ENCODE peak calls at places on chromosomes 5 and 9, in six cellular contexts. One of them, this sample, is unnamed.

GRCh38 chr9:121699271-121700164 is 48.1 kb downstream of the DAB2IP start:
- DNase-seq in SHP77: no peak
- DNase-seq in NCI-H774: peak; percentile 48
- DNase-seq in tibial artery: peak; percentile 65
- DNase-seq in EH: peak; percentile 74
- DNase-seq in erythroblast: no peak
- DNase-seq in this sample: peak; percentile 30

GRCh38 chr5:148884339-148885020 is 58.1 kb downstream of the ADRB2 start:
- DNase-seq in NCI-H774: no peak
- DNase-seq in tibial artery: no peak
- DNase-seq in EH: peak; percentile 12
- DNase-seq in SHP77: no peak
- DNase-seq in erythroblast: no peak
- DNase-seq in this sample: no peak

GRCh38 chr9:36842560-36843530 is 191.2 kb downstream of the PAX5 start:
- DNase-seq in SHP77: no peak
- DNase-seq in erythroblast: no peak
- DNase-seq in tibial artery: no peak
- DNase-seq in EH: no peak
- DNase-seq in NCI-H774: no peak
- DNase-seq in this sample: no peak

GRCh38 chr9:114594136-114594535 is 6.6 kb downstream of the ATP6V1G1 start:
- DNase-seq in tibial artery: no peak
- DNase-seq in erythroblast: no peak
- DNase-seq in NCI-H774: no peak
- DNase-seq in EH: no peak
- DNase-seq in SHP77: no peak
- DNase-seq in this sample: no peak

GRCh38 chr9:35727676-35728040 is 4.3 kb downstream of the TLN1 start:
- DNase-seq in EH: no peak
- DNase-seq in erythroblast: peak; percentile 82
- DNase-seq in NCI-H774: no peak
- DNase-seq in SHP77: no peak
- DNase-seq in tibial artery: no peak
- DNase-seq in this sample: no peak

GRCh38 chr5:20572560-20572959 is 584.6 kb upstream of the CDH18 start:
- DNase-seq in NCI-H774: no peak
- DNase-seq in erythroblast: no peak
- DNase-seq in EH: peak; percentile 0
- DNase-seq in tibial artery: no peak
- DNase-seq in SHP77: peak; percentile 21
- DNase-seq in this sample: no peak

GRCh38 chr5:171162602-171163001 is 146.4 kb upstream of the TLX3 start:
- DNase-seq in SHP77: no peak
- DNase-seq in erythroblast: peak; percentile 14
- DNase-seq in tibial artery: no peak
- DNase-seq in NCI-H774: peak; percentile 18
- DNase-seq in EH: peak; percentile 37
- DNase-seq in this sample: no peak

GRCh38 chr5:96875805-96876291 is 452 bp upstream of the ERAP2 start:
- DNase-seq in tibial artery: no peak
- DNase-seq in NCI-H774: no peak
- DNase-seq in erythroblast: peak; percentile 51
- DNase-seq in SHP77: no peak
- DNase-seq in EH: peak; percentile 26
- DNase-seq in this sample: no peak

GRCh38 chr9:3980771-3981170 is 319.1 kb downstream of the GLIS3 start:
- DNase-seq in erythroblast: no peak
- DNase-seq in NCI-H774: no peak
- DNase-seq in SHP77: no peak
- DNase-seq in tibial artery: no peak
- DNase-seq in EH: peak; percentile 36
- DNase-seq in this sample: no peak

GRCh38 chr5:76402251-76402879 is 720 bp upstream of the IQGAP2 start:
- DNase-seq in EH: no peak
- DNase-seq in SHP77: no peak
- DNase-seq in erythroblast: peak; percentile 94
- DNase-seq in tibial artery: peak; percentile 36
- DNase-seq in NCI-H774: no peak
- DNase-seq in this sample: no peak

GRCh38 chr9:14056235-14056930 is 257.6 kb downstream of the NFIB start:
- DNase-seq in SHP77: no peak
- DNase-seq in NCI-H774: no peak
- DNase-seq in EH: no peak
- DNase-seq in erythroblast: no peak
- DNase-seq in tibial artery: no peak
- DNase-seq in this sample: no peak

GRCh38 chr5:116739648-116740047 is 165.0 kb upstream of the SEMA6A start:
- DNase-seq in erythroblast: no peak
- DNase-seq in SHP77: no peak
- DNase-seq in tibial artery: no peak
- DNase-seq in NCI-H774: no peak
- DNase-seq in EH: no peak
- DNase-seq in this sample: no peak

GRCh38 chr5:112475747-112476435 is 56.8 kb upstream of the EPB41L4A start:
- DNase-seq in SHP77: no peak
- DNase-seq in erythroblast: no peak
- DNase-seq in EH: no peak
- DNase-seq in tibial artery: no peak
- DNase-seq in NCI-H774: no peak
- DNase-seq in this sample: no peak

GRCh38 chr5:137491121-137491520 is 8.0 kb downstream of the SPOCK1 start:
- DNase-seq in NCI-H774: no peak
- DNase-seq in erythroblast: no peak
- DNase-seq in EH: peak; percentile 30
- DNase-seq in SHP77: no peak
- DNase-seq in tibial artery: no peak
- DNase-seq in this sample: no peak

GRCh38 chr9:29830815-29831214 is 2257.5 kb upstream of the C9orf72 start:
- DNase-seq in EH: no peak
- DNase-seq in erythroblast: peak; percentile 3
- DNase-seq in tibial artery: no peak
- DNase-seq in SHP77: peak; percentile 11
- DNase-seq in NCI-H774: no peak
- DNase-seq in this sample: no peak

GRCh38 chr5:92283521-92283920 is 900.4 kb upstream of the ARRDC3 start:
- DNase-seq in erythroblast: no peak
- DNase-seq in SHP77: no peak
- DNase-seq in EH: no peak
- DNase-seq in NCI-H774: no peak
- DNase-seq in tibial artery: no peak
- DNase-seq in this sample: no peak

GRCh38 chr5:79346420-79346824 is 110.5 kb downstream of the JMY start:
- DNase-seq in tibial artery: no peak
- DNase-seq in NCI-H774: no peak
- DNase-seq in erythroblast: peak; percentile 22
- DNase-seq in SHP77: no peak
- DNase-seq in EH: peak; percentile 84
- DNase-seq in this sample: no peak

GRCh38 chr5:73519531-73520283 is 21.5 kb downstream of the BTF3 start:
- DNase-seq in SHP77: peak; percentile 83
- DNase-seq in erythroblast: peak; percentile 78
- DNase-seq in NCI-H774: peak; percentile 73
- DNase-seq in tibial artery: peak; percentile 64
- DNase-seq in EH: peak; percentile 84
- DNase-seq in this sample: peak; percentile 85

GRCh38 chr5:35598707-35599370 is 18.8 kb upstream of the SPEF2 start:
- DNase-seq in NCI-H774: no peak
- DNase-seq in EH: no peak
- DNase-seq in tibial artery: no peak
- DNase-seq in SHP77: no peak
- DNase-seq in erythroblast: no peak
- DNase-seq in this sample: no peak

GRCh38 chr9:30967484-30967883 is 1417.0 kb upstream of the ACO1 start:
- DNase-seq in EH: no peak
- DNase-seq in erythroblast: no peak
- DNase-seq in SHP77: no peak
- DNase-seq in NCI-H774: no peak
- DNase-seq in tibial artery: no peak
- DNase-seq in this sample: no peak

GRCh38 chr9:81389569-81389993 is 299.8 kb downstream of the TLE1 start:
- DNase-seq in tibial artery: peak; percentile 58
- DNase-seq in erythroblast: no peak
- DNase-seq in NCI-H774: no peak
- DNase-seq in EH: peak; percentile 99
- DNase-seq in SHP77: no peak
- DNase-seq in this sample: no peak

GRCh38 chr9:127661342-127661741 is 45.4 kb upstream of the CFAP157 start:
- DNase-seq in NCI-H774: peak; percentile 41
- DNase-seq in EH: no peak
- DNase-seq in erythroblast: no peak
- DNase-seq in SHP77: peak; percentile 71
- DNase-seq in tibial artery: no peak
- DNase-seq in this sample: peak; percentile 82

GRCh38 chr9:112971415-112971814 is 40.6 kb downstream of the ZNF883 start:
- DNase-seq in erythroblast: peak; percentile 22
- DNase-seq in SHP77: peak; percentile 5
- DNase-seq in EH: peak; percentile 24
- DNase-seq in tibial artery: no peak
- DNase-seq in NCI-H774: no peak
- DNase-seq in this sample: no peak

GRCh38 chr5:179158556-179158955 is 98.4 kb downstream of the ZNF354C start:
- DNase-seq in EH: no peak
- DNase-seq in SHP77: no peak
- DNase-seq in tibial artery: peak; percentile 11
- DNase-seq in erythroblast: no peak
- DNase-seq in NCI-H774: no peak
- DNase-seq in this sample: no peak

GRCh38 chr5:163894645-163895044 is 389.2 kb downstream of the MAT2B start:
- DNase-seq in SHP77: no peak
- DNase-seq in erythroblast: no peak
- DNase-seq in NCI-H774: no peak
- DNase-seq in EH: peak; percentile 27
- DNase-seq in tibial artery: no peak
- DNase-seq in this sample: no peak

GRCh38 chr5:128196791-128197190 is 113.2 kb downstream of the SLC12A2 start:
- DNase-seq in SHP77: no peak
- DNase-seq in tibial artery: no peak
- DNase-seq in EH: no peak
- DNase-seq in NCI-H774: no peak
- DNase-seq in erythroblast: no peak
- DNase-seq in this sample: no peak

GRCh38 chr9:34506623-34507022 is 16.2 kb downstream of the ENHO start:
- DNase-seq in EH: no peak
- DNase-seq in SHP77: no peak
- DNase-seq in NCI-H774: no peak
- DNase-seq in tibial artery: no peak
- DNase-seq in erythroblast: no peak
- DNase-seq in this sample: no peak

GRCh38 chr5:60958088-60958487 is 13.1 kb downstream of the NDUFAF2 start:
- DNase-seq in erythroblast: no peak
- DNase-seq in tibial artery: no peak
- DNase-seq in EH: no peak
- DNase-seq in NCI-H774: no peak
- DNase-seq in SHP77: no peak
- DNase-seq in this sample: no peak

GRCh38 chr9:38026840-38027527 is 42.0 kb downstream of the SHB start:
- DNase-seq in NCI-H774: peak; percentile 46
- DNase-seq in SHP77: no peak
- DNase-seq in erythroblast: no peak
- DNase-seq in EH: peak; percentile 45
- DNase-seq in tibial artery: no peak
- DNase-seq in this sample: peak; percentile 64

GRCh38 chr9:36903541-36904435 is 130.3 kb downstream of the PAX5 start:
- DNase-seq in EH: peak; percentile 62
- DNase-seq in erythroblast: peak; percentile 65
- DNase-seq in SHP77: no peak
- DNase-seq in NCI-H774: no peak
- DNase-seq in tibial artery: no peak
- DNase-seq in this sample: no peak

GRCh38 chr5:159240301-159240870 is 22.7 kb upstream of the UBLCP1 start:
- DNase-seq in erythroblast: no peak
- DNase-seq in NCI-H774: no peak
- DNase-seq in tibial artery: no peak
- DNase-seq in EH: peak; percentile 94
- DNase-seq in SHP77: no peak
- DNase-seq in this sample: no peak

GRCh38 chr9:127520941-127521918 is 69.9 kb downstream of the LRSAM1 start:
- DNase-seq in erythroblast: no peak
- DNase-seq in SHP77: no peak
- DNase-seq in NCI-H774: no peak
- DNase-seq in tibial artery: no peak
- DNase-seq in EH: peak; percentile 97
- DNase-seq in this sample: no peak

This sample was measured in NCI-H1436.